ENCODE peak calls at places on chromosomes 11 and 22, in six cellular contexts. R is pulmonary artery endothelial cell, L is OCI-LY7, Y is RWPE1, T is A172, B is fibroblast of villous mesenchyme. D is an unnamed sample.

GRCh38 chr11:18715476-18715875 is 10.5 kb downstream of the IGSF22 start:
- DNase-seq in T (no peak), R (no peak), B (no peak), Y (no peak), L (no peak), D (no peak)

GRCh38 chr11:20020198-20020597 is 140.1 kb downstream of the DBX1 start:
- DNase-seq in R (no peak), L (no peak), T (no peak), B (no peak), Y (no peak), D (no peak)

GRCh38 chr22:31106651-31107205 is 640 bp downstream of the SELENOM start:
- DNase-seq in B (peak; percentile 77), R (no peak), Y (no peak), T (no peak), L (no peak), D (no peak)

GRCh38 chr11:63805844-63806415 is 7.3 kb upstream of the SPINDOC start:
- DNase-seq in T (peak; percentile 21), Y (no peak), R (no peak), L (no peak), B (peak; percentile 14), D (no peak)

GRCh38 chr22:49583341-49583740 is 244.3 kb downstream of the BRD1 start:
- DNase-seq in B (no peak), L (no peak), R (no peak), Y (no peak), T (no peak), D (no peak)

GRCh38 chr11:9037046-9037780 is 33.4 kb upstream of the NRIP3 start:
- DNase-seq in Y (no peak), T (no peak), R (no peak), L (no peak), B (no peak), D (no peak)

GRCh38 chr11:60750911-60751310 is 5.8 kb upstream of the MS4A15 start:
- DNase-seq in T (no peak), Y (no peak), B (no peak), L (no peak), R (no peak), D (no peak)

GRCh38 chr11:40178470-40178869 is 1281.0 kb downstream of the LRRC4C start:
- DNase-seq in Y (no peak), B (no peak), T (no peak), R (no peak), L (no peak), D (no peak)

GRCh38 chr11:112958670-112959069 is 2.5 kb upstream of the NCAM1 start:
- DNase-seq in R (no peak), T (peak; percentile 76), Y (peak; percentile 39), L (no peak), B (peak; percentile 24), D (no peak)

GRCh38 chr11:65415499-65416340 is 6.9 kb upstream of the NEAT1 start:
- DNase-seq in L (no peak), Y (no peak), R (no peak), B (no peak), T (no peak), D (no peak)

GRCh38 chr11:61923166-61924015 is 6.0 kb upstream of the RAB3IL1 start:
- DNase-seq in T (no peak), Y (no peak), B (peak; percentile 90), L (no peak), R (no peak), D (no peak)

D was measured in activated T-cell treated with anti-CD3 and anti-CD28 coated beads for 4 hours.